ENCODE peak calls at places on chromosomes 6 and 20, in ten cellular contexts. X, L, P, W, K, J, H, Y, R and B are unnamed samples.

GRCh38 chr20:62010551-62011402 is 54.9 kb downstream of the TAF4 start:
- DNase-seq in X (no peak), L (peak; percentile 53), P (peak; percentile 72), W (peak; percentile 33), K (peak; percentile 64), J (no peak), H (peak; percentile 57), Y (peak; percentile 49), R (peak; percentile 20), B (peak; percentile 80)

GRCh38 chr6:108295676-108296075 is 822 bp downstream of the AFG1L start:
- DNase-seq in X (no peak), L (no peak), P (no peak), W (no peak), K (no peak), J (no peak), H (no peak), Y (no peak), R (peak; percentile 4), B (no peak)

GRCh38 chr6:81451787-81452186 is 300.7 kb downstream of the TENT5A start:
- DNase-seq in X (no peak), L (no peak), P (no peak), W (no peak), K (peak; percentile 91), J (no peak), H (no peak), Y (peak; percentile 85), R (no peak), B (no peak)

GRCh38 chr20:34834459-34834893 is 9.0 kb upstream of the NCOA6 start:
- DNase-seq in X (no peak), L (no peak), P (no peak), W (no peak), K (peak; percentile 55), J (no peak), H (no peak), Y (no peak), R (peak; percentile 22), B (no peak)

GRCh38 chr6:108947114-108947854 is 99.1 kb downstream of the ARMC2 start:
- DNase-seq in X (no peak), L (no peak), P (no peak), W (no peak), K (peak; percentile 88), J (no peak), H (no peak), Y (peak; percentile 89), R (no peak), B (no peak)

GRCh38 chr6:44897286-44897685 is 430.8 kb upstream of the RUNX2 start:
- DNase-seq in X (no peak), L (no peak), P (no peak), W (no peak), K (peak; percentile 77), J (no peak), H (no peak), Y (no peak), R (no peak), B (no peak)

GRCh38 chr20:57261488-57262243 is 4.8 kb downstream of the BMP7 start:
- DNase-seq in X (no peak), L (no peak), P (no peak), W (no peak), K (no peak), J (no peak), H (no peak), Y (no peak), R (no peak), B (peak; percentile 57)

GRCh38 chr6:139711714-139712585 is 337.5 kb upstream of the CITED2 start:
- DNase-seq in X (no peak), L (no peak), P (no peak), W (no peak), K (peak; percentile 29), J (no peak), H (no peak), Y (peak; percentile 43), R (no peak), B (no peak)

GRCh38 chr6:37104935-37105781 is 64.8 kb upstream of the PIM1 start:
- DNase-seq in X (no peak), L (no peak), P (no peak), W (no peak), K (no peak), J (no peak), H (no peak), Y (no peak), R (no peak), B (no peak)

GRCh38 chr6:166940643-166941068 is 15.7 kb downstream of the RNASET2 start:
- DNase-seq in X (no peak), L (no peak), P (no peak), W (no peak), K (no peak), J (no peak), H (no peak), Y (peak; percentile 65), R (peak; percentile 18), B (no peak)

GRCh38 chr6:107121964-107122495 is 6.7 kb upstream of the BEND3 start:
- DNase-seq in X (no peak), L (no peak), P (no peak), W (no peak), K (no peak), J (no peak), H (no peak), Y (no peak), R (no peak), B (no peak)

GRCh38 chr20:59253779-59254319 is 46.6 kb upstream of the EDN3 start:
- DNase-seq in X (no peak), L (no peak), P (no peak), W (peak; percentile 15), K (no peak), J (no peak), H (no peak), Y (no peak), R (no peak), B (peak; percentile 25)
- H3K27me3 ChIP-seq in X (no peaks in the 10 kb centered on the region), L (no peaks in the 10 kb centered on the region), P (no peaks in the 10 kb centered on the region), W (no peaks in the 10 kb centered on the region), K (peaks cover 5% of the 10 kb centered on the region), J (no peaks in the 10 kb centered on the region), H (peaks cover 43% of the 10 kb centered on the region), Y (no peaks in the 10 kb centered on the region), R (peaks cover 26% of the 10 kb centered on the region), B (no peaks in the 10 kb centered on the region)

DNA sequence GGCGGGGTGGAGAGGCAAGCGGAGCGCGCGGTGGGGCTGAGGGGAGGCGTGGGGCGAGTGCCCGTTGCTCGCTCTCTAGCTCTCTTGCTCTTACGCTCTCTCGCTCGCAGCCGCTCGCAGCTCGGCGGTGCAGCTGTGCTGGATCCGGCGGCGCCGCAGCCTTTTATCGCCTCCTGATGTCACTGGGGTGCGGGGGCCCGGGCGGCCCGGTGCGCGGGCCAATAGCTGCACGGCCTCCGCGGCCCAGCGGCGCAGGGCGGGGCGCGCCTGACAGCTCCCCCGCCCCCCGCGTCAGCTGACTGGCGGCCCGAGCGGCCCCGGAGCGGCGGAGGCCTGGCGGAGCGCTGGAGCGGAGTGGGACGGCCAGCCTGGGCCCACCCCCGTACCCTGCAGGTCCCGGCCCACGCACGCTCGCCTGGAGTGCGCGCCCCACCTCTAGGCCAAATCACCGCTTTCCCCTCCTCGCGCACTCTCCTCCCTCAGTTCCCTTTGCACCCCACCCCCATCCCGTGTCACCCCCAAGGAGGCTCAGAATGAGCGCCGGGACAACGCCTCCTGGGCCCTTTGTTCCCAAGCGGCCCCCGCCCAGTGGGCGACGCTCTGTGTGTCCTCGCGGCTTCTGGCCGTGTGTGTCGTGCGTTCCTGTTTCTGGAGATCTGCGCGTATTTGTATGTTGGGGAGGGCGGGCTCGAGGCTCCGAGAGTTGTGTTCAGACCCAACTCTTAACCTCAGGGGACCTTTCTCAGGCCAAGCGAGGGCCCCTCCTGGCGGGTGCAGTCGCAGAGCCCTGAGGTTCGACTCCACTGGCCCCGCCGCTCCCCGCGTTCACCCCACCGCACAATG is at the start of gene MAFB:
- DNase-seq in X (peak; percentile 94), L (peak; percentile 93), P (peak; percentile 97), W (no peak), K (peak; percentile 98), J (peak; percentile 97), H (peak; percentile 94), Y (peak; percentile 76), R (no peak), B (peak; percentile 96)
- H3K27me3 ChIP-seq in X (peaks cover 36% of the 10 kb centered on the region), L (peaks cover 9% of the 10 kb centered on the region), P (no peaks in the 10 kb centered on the region), W (peaks cover 34% of the 10 kb centered on the region), K (peaks cover 87% of the 10 kb centered on the region), J (no peaks in the 10 kb centered on the region), H (peaks cover 42% of the 10 kb centered on the region), Y (peaks cover 66% of the 10 kb centered on the region), R (peaks cover 17% of the 10 kb centered on the region), B (peaks cover 100% of the 10 kb centered on the region)

GRCh38 chr20:63421913-63422312 is 50.5 kb downstream of the KCNQ2 start:
- DNase-seq in X (no peak), L (no peak), P (no peak), W (no peak), K (no peak), J (no peak), H (no peak), Y (no peak), R (no peak), B (no peak)

GRCh38 chr20:63420359-63421093 is 51.9 kb downstream of the KCNQ2 start:
- DNase-seq in X (no peak), L (no peak), P (no peak), W (no peak), K (no peak), J (no peak), H (no peak), Y (no peak), R (no peak), B (no peak)

GRCh38 chr20:63422653-63423052 is 49.8 kb downstream of the KCNQ2 start:
- DNase-seq in X (no peak), L (no peak), P (no peak), W (no peak), K (no peak), J (no peak), H (no peak), Y (no peak), R (no peak), B (no peak)

GRCh38 chr20:63419299-63419698 is 53.2 kb downstream of the KCNQ2 start:
- DNase-seq in X (no peak), L (no peak), P (no peak), W (no peak), K (no peak), J (no peak), H (no peak), Y (no peak), R (no peak), B (no peak)

DNA sequence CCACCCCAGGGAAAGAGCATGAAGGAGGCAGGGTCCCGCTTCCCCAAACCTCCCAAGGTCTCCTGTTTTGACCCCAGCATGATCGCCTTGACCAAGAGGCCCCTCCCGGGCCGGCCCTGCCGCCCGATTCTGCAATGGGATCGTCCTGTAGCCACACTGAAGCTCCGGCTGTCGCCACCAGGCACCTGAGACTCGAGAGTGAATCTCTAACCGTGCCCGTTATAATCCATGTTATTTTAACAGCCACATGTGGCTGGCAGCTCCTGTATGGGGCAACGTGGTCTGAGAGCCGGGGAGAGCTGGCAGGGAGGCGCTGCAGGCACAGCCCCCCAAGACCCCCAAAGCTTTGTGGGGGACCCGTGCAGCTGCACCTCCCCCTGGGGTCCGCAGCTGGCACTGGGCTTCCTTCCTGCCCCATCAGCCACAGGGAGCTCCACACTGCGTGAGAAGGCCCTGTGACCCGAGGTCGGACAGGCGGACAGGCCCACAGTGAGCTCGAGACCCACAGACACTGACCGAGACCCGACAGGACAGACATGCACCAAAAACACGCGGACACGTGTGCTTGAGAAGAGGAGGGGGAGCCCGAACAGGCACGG is 51.3 kb downstream of the KCNQ2 start:
- DNase-seq in X (no peak), L (no peak), P (no peak), W (no peak), K (no peak), J (no peak), H (no peak), Y (no peak), R (no peak), B (no peak)
- H3K27me3 ChIP-seq in X (no peaks in the 10 kb centered on the region), L (no peaks in the 10 kb centered on the region), P (no peaks in the 10 kb centered on the region), W (no peaks in the 10 kb centered on the region), K (no peaks in the 10 kb centered on the region), J (no peaks in the 10 kb centered on the region), H (peaks cover 50% of the 10 kb centered on the region), Y (peaks cover 18% of the 10 kb centered on the region), R (no peaks in the 10 kb centered on the region), B (no peaks in the 10 kb centered on the region)

GRCh38 chr6:33108307-33108706 is 32.5 kb downstream of the HLA-DPB1 start:
- DNase-seq in X (no peak), L (no peak), P (no peak), W (no peak), K (no peak), J (no peak), H (no peak), Y (no peak), R (no peak), B (no peak)
- H3K27me3 ChIP-seq in X (no peaks in the 10 kb centered on the region), L (no peaks in the 10 kb centered on the region), P (no peaks in the 10 kb centered on the region), W (peaks cover 5% of the 10 kb centered on the region), K (peaks cover 30% of the 10 kb centered on the region), J (no peaks in the 10 kb centered on the region), H (peaks cover 30% of the 10 kb centered on the region), Y (peaks cover 1% of the 10 kb centered on the region), R (peaks cover 25% of the 10 kb centered on the region), B (peaks cover 39% of the 10 kb centered on the region)